ENCODE peak calls at places on chromosomes 1 and 21, in six cellular contexts. One of them, this sample, is unnamed.

GRCh38 chr1:21641076-21641475 is 28.1 kb downstream of the RAP1GAP start:
- DNase-seq in aorta: no peak
- DNase-seq in GM23338: no peak
- DNase-seq in K562: no peak
- DNase-seq in kidney: no peak
- DNase-seq in foreskin keratinocyte: no peak
- DNase-seq in this sample: no peak

GRCh38 chr1:84164156-84164555 is 20.1 kb downstream of the PRKACB start:
- DNase-seq in aorta: no peak
- DNase-seq in GM23338: no peak
- DNase-seq in K562: no peak
- DNase-seq in kidney: no peak
- DNase-seq in foreskin keratinocyte: no peak
- DNase-seq in this sample: no peak

GRCh38 chr21:40837456-40837855 is 9.5 kb downstream of the DSCAM start:
- DNase-seq in aorta: no peak
- DNase-seq in GM23338: no peak
- DNase-seq in K562: no peak
- DNase-seq in kidney: no peak
- DNase-seq in foreskin keratinocyte: peak
- DNase-seq in this sample: no peak

GRCh38 chr1:106037526-106037925 is 1018.9 kb upstream of the PRMT6 start:
- DNase-seq in aorta: no peak
- DNase-seq in GM23338: no peak
- DNase-seq in K562: no peak
- DNase-seq in kidney: no peak
- DNase-seq in foreskin keratinocyte: no peak
- DNase-seq in this sample: no peak

GRCh38 chr1:46477153-46477929 is 12.3 kb upstream of the DMBX1 start:
- DNase-seq in aorta: peak
- DNase-seq in GM23338: peak
- DNase-seq in K562: peak
- DNase-seq in kidney: peak
- DNase-seq in foreskin keratinocyte: no peak
- DNase-seq in this sample: peak

GRCh38 chr1:160665330-160666078 is 18.7 kb upstream of the SLAMF1 start:
- DNase-seq in aorta: peak
- DNase-seq in GM23338: peak
- DNase-seq in K562: peak
- DNase-seq in kidney: peak
- DNase-seq in foreskin keratinocyte: no peak
- DNase-seq in this sample: no peak

GRCh38 chr1:172399369-172400072 is 21.0 kb upstream of the C1orf105 start:
- DNase-seq in aorta: peak
- DNase-seq in GM23338: peak
- DNase-seq in K562: peak
- DNase-seq in kidney: no peak
- DNase-seq in foreskin keratinocyte: peak
- DNase-seq in this sample: peak

GRCh38 chr1:36982708-36983107 is 51.6 kb downstream of the GRIK3 start:
- DNase-seq in aorta: no peak
- DNase-seq in GM23338: peak
- DNase-seq in K562: no peak
- DNase-seq in kidney: no peak
- DNase-seq in foreskin keratinocyte: no peak
- DNase-seq in this sample: no peak

GRCh38 chr1:30880631-30881155 is 27.9 kb downstream of the SDC3 start:
- DNase-seq in aorta: no peak
- DNase-seq in GM23338: no peak
- DNase-seq in K562: no peak
- DNase-seq in kidney: no peak
- DNase-seq in foreskin keratinocyte: no peak
- DNase-seq in this sample: no peak

GRCh38 chr1:21775985-21776562 is 6.9 kb downstream of the USP48 start:
- DNase-seq in aorta: no peak
- DNase-seq in GM23338: no peak
- DNase-seq in K562: no peak
- DNase-seq in kidney: no peak
- DNase-seq in foreskin keratinocyte: no peak
- DNase-seq in this sample: no peak

GRCh38 chr21:41958886-41959563 is 5.2 kb upstream of the C2CD2 start:
- DNase-seq in aorta: peak
- DNase-seq in GM23338: no peak
- DNase-seq in K562: no peak
- DNase-seq in kidney: no peak
- DNase-seq in foreskin keratinocyte: peak
- DNase-seq in this sample: peak
- H3K27ac ChIP-seq in aorta: peak
- H3K27ac ChIP-seq in GM23338: no peak
- H3K27ac ChIP-seq in K562: no peak
- H3K27ac ChIP-seq in kidney: no peak
- H3K27ac ChIP-seq in foreskin keratinocyte: peak
- H3K27ac ChIP-seq in this sample: peak

GRCh38 chr1:54274881-54275280 is 74.9 kb downstream of the MRPL37 start:
- DNase-seq in aorta: no peak
- DNase-seq in GM23338: no peak
- DNase-seq in K562: no peak
- DNase-seq in kidney: peak
- DNase-seq in foreskin keratinocyte: no peak
- DNase-seq in this sample: no peak

GRCh38 chr1:54274448-54274847 is 74.5 kb downstream of the MRPL37 start:
- DNase-seq in aorta: no peak
- DNase-seq in GM23338: no peak
- DNase-seq in K562: no peak
- DNase-seq in kidney: peak
- DNase-seq in foreskin keratinocyte: no peak
- DNase-seq in this sample: no peak

GRCh38 chr1:54273837-54274192 is 73.8 kb downstream of the MRPL37 start:
- DNase-seq in aorta: no peak
- DNase-seq in GM23338: peak
- DNase-seq in K562: peak
- DNase-seq in kidney: peak
- DNase-seq in foreskin keratinocyte: no peak
- DNase-seq in this sample: peak

GRCh38 chr1:54276617-54277450 is 76.9 kb downstream of the MRPL37 start:
- DNase-seq in aorta: no peak
- DNase-seq in GM23338: no peak
- DNase-seq in K562: no peak
- DNase-seq in kidney: no peak
- DNase-seq in foreskin keratinocyte: no peak
- DNase-seq in this sample: no peak

DNA sequence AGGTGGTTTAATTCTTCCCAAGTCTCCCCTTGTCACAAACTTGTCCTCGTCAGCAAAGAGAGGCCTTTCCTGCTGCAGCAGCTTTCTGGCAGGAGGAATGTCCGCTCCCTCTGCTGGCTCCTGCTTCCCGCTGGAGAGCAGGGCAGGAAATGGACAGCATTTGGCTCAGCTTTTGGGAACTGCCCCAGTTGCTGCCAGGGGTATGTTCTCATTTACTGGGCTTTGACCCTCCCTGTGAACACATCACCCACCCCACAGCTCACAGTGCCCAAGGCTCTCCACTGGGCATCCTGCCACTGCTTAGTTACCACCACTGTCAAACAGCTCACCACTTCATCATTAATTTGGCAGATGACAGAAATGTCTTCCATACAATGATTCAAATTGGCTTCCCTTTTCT is 75.4 kb downstream of the MRPL37 start:
- DNase-seq in aorta: peak
- DNase-seq in GM23338: no peak
- DNase-seq in K562: no peak
- DNase-seq in kidney: peak
- DNase-seq in foreskin keratinocyte: no peak
- DNase-seq in this sample: peak
- H3K27ac ChIP-seq in aorta: peak
- H3K27ac ChIP-seq in GM23338: no peak
- H3K27ac ChIP-seq in K562: no peak
- H3K27ac ChIP-seq in kidney: peak
- H3K27ac ChIP-seq in foreskin keratinocyte: no peak
- H3K27ac ChIP-seq in this sample: peak

GRCh38 chr1:234512376-234512965 is 33.5 kb upstream of the TARBP1 start:
- DNase-seq in aorta: peak
- DNase-seq in GM23338: peak
- DNase-seq in K562: peak
- DNase-seq in kidney: no peak
- DNase-seq in foreskin keratinocyte: no peak
- DNase-seq in this sample: no peak
- H3K27ac ChIP-seq in aorta: no peak
- H3K27ac ChIP-seq in GM23338: no peak
- H3K27ac ChIP-seq in K562: no peak
- H3K27ac ChIP-seq in kidney: no peak
- H3K27ac ChIP-seq in foreskin keratinocyte: no peak
- H3K27ac ChIP-seq in this sample: no peak

DNA sequence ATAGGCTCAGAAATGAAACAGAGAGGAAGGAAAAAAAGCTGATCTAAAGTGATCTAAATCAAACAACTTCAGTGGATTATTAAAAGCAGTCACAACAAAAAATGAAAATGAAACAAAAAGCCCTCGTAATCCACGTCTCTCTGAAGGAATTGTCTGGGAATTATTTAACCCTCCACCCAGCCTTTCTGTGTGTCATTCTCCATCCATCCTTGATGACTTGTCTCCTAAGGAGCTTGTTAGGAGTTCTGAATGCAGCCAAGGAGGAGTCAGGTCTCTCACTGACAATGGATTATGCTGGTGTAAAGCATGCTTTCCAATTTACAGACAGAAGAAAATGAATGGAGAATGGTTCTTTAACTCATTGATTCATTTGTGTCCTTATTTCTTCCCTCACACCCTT is 359.3 kb upstream of the RUNX1 start:
- DNase-seq in aorta: no peak
- DNase-seq in GM23338: no peak
- DNase-seq in K562: no peak
- DNase-seq in kidney: no peak
- DNase-seq in foreskin keratinocyte: no peak
- DNase-seq in this sample: no peak
- H3K27ac ChIP-seq in aorta: no peak
- H3K27ac ChIP-seq in GM23338: no peak
- H3K27ac ChIP-seq in K562: no peak
- H3K27ac ChIP-seq in kidney: no peak
- H3K27ac ChIP-seq in foreskin keratinocyte: no peak
- H3K27ac ChIP-seq in this sample: no peak

DNA sequence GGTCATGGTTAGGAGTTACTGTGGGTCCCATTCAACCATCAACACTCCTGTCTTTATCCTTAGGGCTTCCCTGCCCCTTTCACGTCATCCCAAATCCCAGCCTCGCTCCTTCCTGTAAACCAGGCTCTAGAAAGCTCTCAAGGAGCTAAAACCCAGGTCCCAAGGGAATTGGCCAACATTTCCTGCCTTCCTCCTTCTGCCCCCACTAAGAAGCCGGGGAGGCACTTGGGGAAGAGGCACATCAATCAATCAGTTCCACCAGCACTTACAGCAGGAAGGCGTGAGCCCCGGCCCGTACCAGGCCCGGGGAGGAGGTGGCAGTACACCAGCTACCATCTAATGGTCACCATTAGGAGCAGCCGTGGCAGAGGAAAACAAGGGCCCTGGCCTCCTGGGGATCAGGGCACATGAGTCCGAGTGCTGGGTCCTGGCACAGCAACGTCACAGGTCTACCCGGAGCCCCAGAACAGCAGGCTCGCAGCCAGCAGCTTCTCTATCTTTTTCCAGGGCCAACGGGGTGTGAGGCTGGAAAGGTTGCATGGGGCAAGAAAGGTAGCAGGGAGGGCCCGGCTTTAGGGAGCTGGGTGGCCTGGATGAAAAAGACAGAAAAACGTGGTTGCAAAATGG is 108.6 kb downstream of the CASZ1 start:
- DNase-seq in aorta: no peak
- DNase-seq in GM23338: no peak
- DNase-seq in K562: no peak
- DNase-seq in kidney: no peak
- DNase-seq in foreskin keratinocyte: no peak
- DNase-seq in this sample: peak
- H3K27ac ChIP-seq in aorta: no peak
- H3K27ac ChIP-seq in GM23338: no peak
- H3K27ac ChIP-seq in K562: no peak
- H3K27ac ChIP-seq in kidney: peak
- H3K27ac ChIP-seq in foreskin keratinocyte: no peak
- H3K27ac ChIP-seq in this sample: peak

DNA sequence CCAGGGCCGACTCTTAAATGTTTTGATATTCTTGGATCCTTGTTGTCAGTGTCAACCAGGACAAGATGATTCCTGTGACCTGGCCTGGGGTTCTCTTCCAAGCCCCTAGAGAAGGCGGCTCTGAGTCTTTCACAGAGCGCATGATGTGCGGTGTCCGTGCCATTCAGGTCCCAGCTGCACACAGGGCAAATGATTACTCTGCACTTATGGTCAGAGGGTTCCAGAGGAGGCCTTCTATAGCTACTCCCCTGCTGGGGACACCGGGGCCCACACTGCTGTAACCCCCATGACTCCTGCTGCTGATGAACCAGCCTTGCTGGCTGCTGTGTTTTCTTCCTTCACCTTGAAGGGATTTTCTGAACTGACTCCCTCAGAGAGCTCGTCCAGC is 1.4 kb downstream of the PTGFRN start:
- DNase-seq in aorta: no peak
- DNase-seq in GM23338: no peak
- DNase-seq in K562: peak
- DNase-seq in kidney: no peak
- DNase-seq in foreskin keratinocyte: no peak
- DNase-seq in this sample: no peak
- H3K27ac ChIP-seq in aorta: no peak
- H3K27ac ChIP-seq in GM23338: no peak
- H3K27ac ChIP-seq in K562: peak
- H3K27ac ChIP-seq in kidney: no peak
- H3K27ac ChIP-seq in foreskin keratinocyte: peak
- H3K27ac ChIP-seq in this sample: no peak